ENCODE peak calls at places on chromosomes 16 and 17, in five cellular contexts. One of them, this sample, is unnamed.

GRCh38 chr17:72970246-72970645 is 122.2 kb downstream of the SLC39A11 start:
- DNase-seq in EH: no peak
- DNase-seq in AG04450: no peak
- DNase-seq in neuronal stem cell: no peak
- DNase-seq in HS-27A: no peak
- DNase-seq in this sample: no peak

GRCh38 chr16:46918905-46919792 is 35.0 kb downstream of the GPT2 start:
- DNase-seq in EH: no peak
- DNase-seq in AG04450: no peak
- DNase-seq in neuronal stem cell: peak
- DNase-seq in HS-27A: no peak
- DNase-seq in this sample: no peak

GRCh38 chr17:63751806-63752205 is 10.2 kb upstream of the STRADA start:
- DNase-seq in EH: no peak
- DNase-seq in AG04450: no peak
- DNase-seq in neuronal stem cell: no peak
- DNase-seq in HS-27A: no peak
- DNase-seq in this sample: no peak

GRCh38 chr17:37276475-37276874 is 99.3 kb upstream of the C17orf78 start:
- DNase-seq in EH: no peak
- DNase-seq in AG04450: no peak
- DNase-seq in neuronal stem cell: no peak
- DNase-seq in HS-27A: no peak
- DNase-seq in this sample: no peak

GRCh38 chr16:21194771-21195301 is 16.5 kb downstream of the ZP2 start:
- DNase-seq in EH: peak
- DNase-seq in AG04450: no peak
- DNase-seq in neuronal stem cell: no peak
- DNase-seq in HS-27A: no peak
- DNase-seq in this sample: no peak

GRCh38 chr16:87924041-87924851 is 12.1 kb downstream of the CA5A start:
- DNase-seq in EH: no peak
- DNase-seq in AG04450: no peak
- DNase-seq in neuronal stem cell: no peak
- DNase-seq in HS-27A: no peak
- DNase-seq in this sample: no peak

GRCh38 chr17:603405-604193 is 111.0 kb downstream of the VPS53 start:
- DNase-seq in EH: peak
- DNase-seq in AG04450: no peak
- DNase-seq in neuronal stem cell: no peak
- DNase-seq in HS-27A: no peak
- DNase-seq in this sample: no peak

GRCh38 chr17:68456529-68457167 is 648 bp downstream of the WIPI1 start:
- DNase-seq in EH: peak
- DNase-seq in AG04450: peak
- DNase-seq in neuronal stem cell: peak
- DNase-seq in HS-27A: peak
- DNase-seq in this sample: no peak

GRCh38 chr16:53769787-53770186 is 65.8 kb downstream of the FTO start:
- DNase-seq in EH: no peak
- DNase-seq in AG04450: no peak
- DNase-seq in neuronal stem cell: no peak
- DNase-seq in HS-27A: no peak
- DNase-seq in this sample: no peak

GRCh38 chr17:48878920-48879898 is 13.4 kb upstream of the ATP5MC1 start:
- DNase-seq in EH: peak
- DNase-seq in AG04450: peak
- DNase-seq in neuronal stem cell: peak
- DNase-seq in HS-27A: peak
- DNase-seq in this sample: peak

GRCh38 chr17:28272166-28272565 is 46.8 kb upstream of the TMEM97 start:
- DNase-seq in EH: peak
- DNase-seq in AG04450: no peak
- DNase-seq in neuronal stem cell: no peak
- DNase-seq in HS-27A: no peak
- DNase-seq in this sample: no peak

GRCh38 chr17:2703181-2703580 is 8.4 kb downstream of the CLUH start:
- DNase-seq in EH: no peak
- DNase-seq in AG04450: no peak
- DNase-seq in neuronal stem cell: no peak
- DNase-seq in HS-27A: no peak
- DNase-seq in this sample: no peak

GRCh38 chr17:74532115-74532514 is 840 bp upstream of the CD300LB start:
- DNase-seq in EH: no peak
- DNase-seq in AG04450: no peak
- DNase-seq in neuronal stem cell: no peak
- DNase-seq in HS-27A: no peak
- DNase-seq in this sample: no peak

GRCh38 chr16:89048871-89049422 is 44.7 kb upstream of the ACSF3 start:
- DNase-seq in EH: no peak
- DNase-seq in AG04450: no peak
- DNase-seq in neuronal stem cell: no peak
- DNase-seq in HS-27A: no peak
- DNase-seq in this sample: no peak

This sample was measured in Panc1.